ENCODE peak calls at places on chromosome 4, in nine cellular contexts. One of them, this sample, is unnamed.

GRCh38 chr4:59553063-59553738 is 1646.9 kb upstream of the ADGRL3 start:
- DNase-seq in EL: peak; percentile 63
- DNase-seq in stomach: no peak
- DNase-seq in SK-MEL-5: peak; percentile 22
- DNase-seq in BJ: peak; percentile 19
- DNase-seq in brain microvascular endothelial cell: peak; percentile 74
- DNase-seq in NCI-H1436: no peak
- DNase-seq in AG08396: peak; percentile 23
- DNase-seq in left cardiac atrium: no peak
- DNase-seq in this sample: no peak

GRCh38 chr4:123278755-123279154 is 117.8 kb upstream of the SPRY1 start:
- DNase-seq in EL: peak; percentile 26
- DNase-seq in stomach: no peak
- DNase-seq in SK-MEL-5: no peak
- DNase-seq in BJ: no peak
- DNase-seq in brain microvascular endothelial cell: no peak
- DNase-seq in NCI-H1436: no peak
- DNase-seq in AG08396: no peak
- DNase-seq in left cardiac atrium: no peak
- DNase-seq in this sample: no peak

GRCh38 chr4:20176881-20177280 is 74.8 kb upstream of the SLIT2 start:
- DNase-seq in EL: no peak
- DNase-seq in stomach: no peak
- DNase-seq in SK-MEL-5: no peak
- DNase-seq in BJ: no peak
- DNase-seq in brain microvascular endothelial cell: no peak
- DNase-seq in NCI-H1436: no peak
- DNase-seq in AG08396: no peak
- DNase-seq in left cardiac atrium: no peak
- DNase-seq in this sample: no peak

GRCh38 chr4:1278336-1278670 is 11.4 kb upstream of the MAEA start:
- DNase-seq in EL: peak; percentile 19
- DNase-seq in stomach: no peak
- DNase-seq in SK-MEL-5: no peak
- DNase-seq in BJ: no peak
- DNase-seq in brain microvascular endothelial cell: no peak
- DNase-seq in NCI-H1436: no peak
- DNase-seq in AG08396: no peak
- DNase-seq in left cardiac atrium: no peak
- DNase-seq in this sample: no peak

GRCh38 chr4:17082186-17082585 is 183.7 kb upstream of the LDB2 start:
- DNase-seq in EL: no peak
- DNase-seq in stomach: no peak
- DNase-seq in SK-MEL-5: no peak
- DNase-seq in BJ: peak; percentile 13
- DNase-seq in brain microvascular endothelial cell: peak; percentile 41
- DNase-seq in NCI-H1436: no peak
- DNase-seq in AG08396: no peak
- DNase-seq in left cardiac atrium: no peak
- DNase-seq in this sample: no peak

GRCh38 chr4:168605411-168605810 is 108.6 kb downstream of the PALLD start:
- DNase-seq in EL: peak; percentile 77
- DNase-seq in stomach: no peak
- DNase-seq in SK-MEL-5: no peak
- DNase-seq in BJ: no peak
- DNase-seq in brain microvascular endothelial cell: peak; percentile 80
- DNase-seq in NCI-H1436: no peak
- DNase-seq in AG08396: peak; percentile 44
- DNase-seq in left cardiac atrium: peak; percentile 38
- DNase-seq in this sample: no peak

GRCh38 chr4:44351069-44351468 is 97.5 kb downstream of the KCTD8 start:
- DNase-seq in EL: no peak
- DNase-seq in stomach: no peak
- DNase-seq in SK-MEL-5: no peak
- DNase-seq in BJ: no peak
- DNase-seq in brain microvascular endothelial cell: no peak
- DNase-seq in NCI-H1436: no peak
- DNase-seq in AG08396: no peak
- DNase-seq in left cardiac atrium: no peak
- DNase-seq in this sample: no peak

GRCh38 chr4:37953620-37954325 is 6.4 kb upstream of the PTTG2 start:
- DNase-seq in EL: peak; percentile 49
- DNase-seq in stomach: no peak
- DNase-seq in SK-MEL-5: no peak
- DNase-seq in BJ: no peak
- DNase-seq in brain microvascular endothelial cell: peak; percentile 71
- DNase-seq in NCI-H1436: no peak
- DNase-seq in AG08396: no peak
- DNase-seq in left cardiac atrium: no peak
- DNase-seq in this sample: no peak

GRCh38 chr4:152828122-152828521 is 48.4 kb downstream of the ARFIP1 start:
- DNase-seq in EL: peak; percentile 8
- DNase-seq in stomach: no peak
- DNase-seq in SK-MEL-5: no peak
- DNase-seq in BJ: no peak
- DNase-seq in brain microvascular endothelial cell: no peak
- DNase-seq in NCI-H1436: no peak
- DNase-seq in AG08396: no peak
- DNase-seq in left cardiac atrium: no peak
- DNase-seq in this sample: no peak

GRCh38 chr4:8856835-8857590 is 14.6 kb downstream of the HMX1 start:
- DNase-seq in EL: no peak
- DNase-seq in stomach: no peak
- DNase-seq in SK-MEL-5: no peak
- DNase-seq in BJ: no peak
- DNase-seq in brain microvascular endothelial cell: no peak
- DNase-seq in NCI-H1436: no peak
- DNase-seq in AG08396: no peak
- DNase-seq in left cardiac atrium: no peak
- DNase-seq in this sample: peak; percentile 54

GRCh38 chr4:53713767-53714166 is 122.5 kb upstream of the LNX1 start:
- DNase-seq in EL: no peak
- DNase-seq in stomach: no peak
- DNase-seq in SK-MEL-5: no peak
- DNase-seq in BJ: no peak
- DNase-seq in brain microvascular endothelial cell: no peak
- DNase-seq in NCI-H1436: no peak
- DNase-seq in AG08396: no peak
- DNase-seq in left cardiac atrium: no peak
- DNase-seq in this sample: no peak

GRCh38 chr4:183700407-183700806 is 41.3 kb downstream of the TRAPPC11 start:
- DNase-seq in EL: no peak
- DNase-seq in stomach: no peak
- DNase-seq in SK-MEL-5: no peak
- DNase-seq in BJ: no peak
- DNase-seq in brain microvascular endothelial cell: no peak
- DNase-seq in NCI-H1436: no peak
- DNase-seq in AG08396: no peak
- DNase-seq in left cardiac atrium: no peak
- DNase-seq in this sample: no peak

GRCh38 chr4:107647591-107647990 is 72.4 kb downstream of the PAPSS1 start:
- DNase-seq in EL: peak; percentile 2
- DNase-seq in stomach: no peak
- DNase-seq in SK-MEL-5: no peak
- DNase-seq in BJ: peak; percentile 41
- DNase-seq in brain microvascular endothelial cell: no peak
- DNase-seq in NCI-H1436: no peak
- DNase-seq in AG08396: no peak
- DNase-seq in left cardiac atrium: no peak
- DNase-seq in this sample: no peak